ENCODE peak calls at places on chromosome 6, in nine cellular contexts. One of them, this sample, is unnamed.

GRCh38 chr6:165834613-165835259 is 171.7 kb upstream of the PDE10A start:
- DNase-seq in fibroblast of lung: no peak
- DNase-seq in SK-N-SH: no peak
- DNase-seq in esophagus squamous epithelium: no peak
- DNase-seq in Peyer's patch: no peak
- DNase-seq in adrenal gland: peak; percentile 85
- DNase-seq in tibial artery: no peak
- DNase-seq in neural progenitor cell: no peak
- DNase-seq in OCI-LY7: no peak
- DNase-seq in this sample: no peak

GRCh38 chr6:134267917-134268361 is 50.0 kb downstream of the SGK1 start:
- DNase-seq in fibroblast of lung: no peak
- DNase-seq in SK-N-SH: no peak
- DNase-seq in esophagus squamous epithelium: no peak
- DNase-seq in Peyer's patch: no peak
- DNase-seq in adrenal gland: no peak
- DNase-seq in tibial artery: no peak
- DNase-seq in neural progenitor cell: peak; percentile 78
- DNase-seq in OCI-LY7: no peak
- DNase-seq in this sample: peak; percentile 72

GRCh38 chr6:90284236-90284744 is 12.4 kb downstream of the BACH2 start:
- DNase-seq in fibroblast of lung: peak; percentile 92
- DNase-seq in SK-N-SH: no peak
- DNase-seq in esophagus squamous epithelium: no peak
- DNase-seq in Peyer's patch: no peak
- DNase-seq in adrenal gland: peak; percentile 61
- DNase-seq in tibial artery: no peak
- DNase-seq in neural progenitor cell: peak; percentile 56
- DNase-seq in OCI-LY7: no peak
- DNase-seq in this sample: peak; percentile 73

GRCh38 chr6:159989882-159990480 is 21.1 kb downstream of the IGF2R start:
- DNase-seq in fibroblast of lung: no peak
- DNase-seq in SK-N-SH: no peak
- DNase-seq in esophagus squamous epithelium: no peak
- DNase-seq in Peyer's patch: no peak
- DNase-seq in adrenal gland: no peak
- DNase-seq in tibial artery: no peak
- DNase-seq in neural progenitor cell: no peak
- DNase-seq in OCI-LY7: no peak
- DNase-seq in this sample: no peak

GRCh38 chr6:140059947-140060346 is 685.5 kb upstream of the CITED2 start:
- DNase-seq in fibroblast of lung: no peak
- DNase-seq in SK-N-SH: no peak
- DNase-seq in esophagus squamous epithelium: no peak
- DNase-seq in Peyer's patch: no peak
- DNase-seq in adrenal gland: no peak
- DNase-seq in tibial artery: no peak
- DNase-seq in neural progenitor cell: no peak
- DNase-seq in OCI-LY7: no peak
- DNase-seq in this sample: no peak

GRCh38 chr6:32194825-32195651 is 2.6 kb upstream of the GPSM3 start:
- DNase-seq in fibroblast of lung: peak; percentile 73
- DNase-seq in SK-N-SH: peak; percentile 45
- DNase-seq in esophagus squamous epithelium: no peak
- DNase-seq in Peyer's patch: peak; percentile 40
- DNase-seq in adrenal gland: peak; percentile 81
- DNase-seq in tibial artery: no peak
- DNase-seq in neural progenitor cell: peak; percentile 53
- DNase-seq in OCI-LY7: peak; percentile 71
- DNase-seq in this sample: peak; percentile 71

GRCh38 chr6:38504996-38505395 is 134.7 kb downstream of the BTBD9 start:
- DNase-seq in fibroblast of lung: no peak
- DNase-seq in SK-N-SH: no peak
- DNase-seq in esophagus squamous epithelium: no peak
- DNase-seq in Peyer's patch: no peak
- DNase-seq in adrenal gland: no peak
- DNase-seq in tibial artery: no peak
- DNase-seq in neural progenitor cell: no peak
- DNase-seq in OCI-LY7: no peak
- DNase-seq in this sample: no peak

GRCh38 chr6:89927788-89928565 is 33.7 kb downstream of the GJA10 start:
- DNase-seq in fibroblast of lung: no peak
- DNase-seq in SK-N-SH: no peak
- DNase-seq in esophagus squamous epithelium: no peak
- DNase-seq in Peyer's patch: no peak
- DNase-seq in adrenal gland: no peak
- DNase-seq in tibial artery: no peak
- DNase-seq in neural progenitor cell: peak; percentile 54
- DNase-seq in OCI-LY7: no peak
- DNase-seq in this sample: no peak

GRCh38 chr6:80331522-80331921 is 225.1 kb downstream of the BCKDHB start:
- DNase-seq in fibroblast of lung: no peak
- DNase-seq in SK-N-SH: no peak
- DNase-seq in esophagus squamous epithelium: no peak
- DNase-seq in Peyer's patch: no peak
- DNase-seq in adrenal gland: no peak
- DNase-seq in tibial artery: no peak
- DNase-seq in neural progenitor cell: peak; percentile 28
- DNase-seq in OCI-LY7: no peak
- DNase-seq in this sample: no peak

GRCh38 chr6:18025591-18025990 is 38.2 kb upstream of the KIF13A start:
- DNase-seq in fibroblast of lung: no peak
- DNase-seq in SK-N-SH: no peak
- DNase-seq in esophagus squamous epithelium: no peak
- DNase-seq in Peyer's patch: no peak
- DNase-seq in adrenal gland: peak; percentile 10
- DNase-seq in tibial artery: no peak
- DNase-seq in neural progenitor cell: no peak
- DNase-seq in OCI-LY7: no peak
- DNase-seq in this sample: no peak

GRCh38 chr6:24932832-24933231 is 2.9 kb downstream of the RIPOR2 start:
- DNase-seq in fibroblast of lung: no peak
- DNase-seq in SK-N-SH: no peak
- DNase-seq in esophagus squamous epithelium: no peak
- DNase-seq in Peyer's patch: no peak
- DNase-seq in adrenal gland: no peak
- DNase-seq in tibial artery: no peak
- DNase-seq in neural progenitor cell: no peak
- DNase-seq in OCI-LY7: peak; percentile 51
- DNase-seq in this sample: no peak

GRCh38 chr6:24933868-24934401 is 1.8 kb downstream of the RIPOR2 start:
- DNase-seq in fibroblast of lung: no peak
- DNase-seq in SK-N-SH: peak; percentile 12
- DNase-seq in esophagus squamous epithelium: no peak
- DNase-seq in Peyer's patch: peak; percentile 75
- DNase-seq in adrenal gland: no peak
- DNase-seq in tibial artery: no peak
- DNase-seq in neural progenitor cell: peak; percentile 83
- DNase-seq in OCI-LY7: peak; percentile 80
- DNase-seq in this sample: peak; percentile 87

GRCh38 chr6:24931296-24931695 is 4.5 kb downstream of the RIPOR2 start:
- DNase-seq in fibroblast of lung: peak; percentile 61
- DNase-seq in SK-N-SH: no peak
- DNase-seq in esophagus squamous epithelium: no peak
- DNase-seq in Peyer's patch: no peak
- DNase-seq in adrenal gland: no peak
- DNase-seq in tibial artery: no peak
- DNase-seq in neural progenitor cell: peak; percentile 8
- DNase-seq in OCI-LY7: no peak
- DNase-seq in this sample: peak; percentile 45

GRCh38 chr6:24931752-24932691 is 3.7 kb downstream of the RIPOR2 start:
- DNase-seq in fibroblast of lung: peak; percentile 63
- DNase-seq in SK-N-SH: no peak
- DNase-seq in esophagus squamous epithelium: no peak
- DNase-seq in Peyer's patch: no peak
- DNase-seq in adrenal gland: no peak
- DNase-seq in tibial artery: no peak
- DNase-seq in neural progenitor cell: no peak
- DNase-seq in OCI-LY7: peak; percentile 86
- DNase-seq in this sample: peak; percentile 45

GRCh38 chr6:24933266-24933665 is 2.5 kb downstream of the RIPOR2 start:
- DNase-seq in fibroblast of lung: no peak
- DNase-seq in SK-N-SH: no peak
- DNase-seq in esophagus squamous epithelium: no peak
- DNase-seq in Peyer's patch: no peak
- DNase-seq in adrenal gland: no peak
- DNase-seq in tibial artery: no peak
- DNase-seq in neural progenitor cell: no peak
- DNase-seq in OCI-LY7: no peak
- DNase-seq in this sample: no peak
- H3K4me3 ChIP-seq in fibroblast of lung: no peak overlapping the region
- H3K4me3 ChIP-seq in SK-N-SH: no peak overlapping the region
- H3K4me3 ChIP-seq in esophagus squamous epithelium: peak overlapping the region; percentile 2
- H3K4me3 ChIP-seq in Peyer's patch: peak overlapping the region; percentile 45
- H3K4me3 ChIP-seq in adrenal gland: no peak overlapping the region
- H3K4me3 ChIP-seq in tibial artery: no peak overlapping the region
- H3K4me3 ChIP-seq in neural progenitor cell: no peak overlapping the region
- H3K4me3 ChIP-seq in OCI-LY7: peak overlapping the region; percentile 68
- H3K4me3 ChIP-seq in this sample: no peak overlapping the region

GRCh38 chr6:137846274-137846673 is 20.8 kb upstream of the TNFAIP3 start:
- DNase-seq in fibroblast of lung: no peak
- DNase-seq in SK-N-SH: no peak
- DNase-seq in esophagus squamous epithelium: no peak
- DNase-seq in Peyer's patch: no peak
- DNase-seq in adrenal gland: no peak
- DNase-seq in tibial artery: no peak
- DNase-seq in neural progenitor cell: no peak
- DNase-seq in OCI-LY7: no peak
- DNase-seq in this sample: no peak

GRCh38 chr6:137843206-137843605 is 23.9 kb upstream of the TNFAIP3 start:
- DNase-seq in fibroblast of lung: no peak
- DNase-seq in SK-N-SH: no peak
- DNase-seq in esophagus squamous epithelium: no peak
- DNase-seq in Peyer's patch: no peak
- DNase-seq in adrenal gland: no peak
- DNase-seq in tibial artery: no peak
- DNase-seq in neural progenitor cell: no peak
- DNase-seq in OCI-LY7: no peak
- DNase-seq in this sample: no peak

GRCh38 chr6:137847748-137848147 is 19.3 kb upstream of the TNFAIP3 start:
- DNase-seq in fibroblast of lung: no peak
- DNase-seq in SK-N-SH: no peak
- DNase-seq in esophagus squamous epithelium: no peak
- DNase-seq in Peyer's patch: no peak
- DNase-seq in adrenal gland: no peak
- DNase-seq in tibial artery: no peak
- DNase-seq in neural progenitor cell: no peak
- DNase-seq in OCI-LY7: no peak
- DNase-seq in this sample: no peak

GRCh38 chr6:137846772-137847313 is 20.2 kb upstream of the TNFAIP3 start:
- DNase-seq in fibroblast of lung: no peak
- DNase-seq in SK-N-SH: no peak
- DNase-seq in esophagus squamous epithelium: no peak
- DNase-seq in Peyer's patch: no peak
- DNase-seq in adrenal gland: peak; percentile 77
- DNase-seq in tibial artery: peak; percentile 84
- DNase-seq in neural progenitor cell: no peak
- DNase-seq in OCI-LY7: no peak
- DNase-seq in this sample: no peak

DNA sequence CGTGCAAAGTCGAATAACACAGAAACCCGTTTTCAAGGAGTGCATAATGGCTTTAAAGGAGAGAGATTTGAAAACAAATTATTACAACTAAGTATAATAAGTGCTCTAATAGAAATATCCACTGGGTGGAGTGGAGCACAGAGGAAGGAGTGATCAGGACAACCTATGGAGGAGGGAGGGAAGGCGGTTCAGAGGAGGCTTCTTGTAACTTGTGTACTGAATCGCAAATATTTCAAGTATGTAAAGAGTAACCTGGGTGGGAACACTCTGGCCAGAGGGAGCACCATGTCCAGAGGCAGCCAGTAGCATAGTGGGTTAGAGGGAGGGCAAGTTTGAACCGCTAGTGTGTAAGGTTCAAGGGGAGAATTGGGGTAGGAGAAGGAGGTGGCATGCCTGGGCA is 21.6 kb upstream of the TNFAIP3 start:
- DNase-seq in fibroblast of lung: peak; percentile 28
- DNase-seq in SK-N-SH: no peak
- DNase-seq in esophagus squamous epithelium: no peak
- DNase-seq in Peyer's patch: no peak
- DNase-seq in adrenal gland: no peak
- DNase-seq in tibial artery: no peak
- DNase-seq in neural progenitor cell: no peak
- DNase-seq in OCI-LY7: no peak
- DNase-seq in this sample: no peak
- TF ChIP-seq CTCF in fibroblast of lung: peak; percentile 7
- TF ChIP-seq CTCF in SK-N-SH: peak; percentile 35
- TF ChIP-seq CTCF in esophagus squamous epithelium: no peak
- TF ChIP-seq CTCF in Peyer's patch: no peak
- TF ChIP-seq CTCF in adrenal gland: no peak
- TF ChIP-seq CTCF in tibial artery: no peak
- TF ChIP-seq CTCF in neural progenitor cell: no peak
- TF ChIP-seq CTCF in OCI-LY7: peak; percentile 26
- TF ChIP-seq CTCF in this sample: no peak

GRCh38 chr6:136989591-136990578 is 54.9 kb downstream of the IL20RA start:
- DNase-seq in fibroblast of lung: no peak
- DNase-seq in SK-N-SH: peak; percentile 87
- DNase-seq in esophagus squamous epithelium: no peak
- DNase-seq in Peyer's patch: no peak
- DNase-seq in adrenal gland: peak; percentile 71
- DNase-seq in tibial artery: no peak
- DNase-seq in neural progenitor cell: peak; percentile 58
- DNase-seq in OCI-LY7: no peak
- DNase-seq in this sample: peak; percentile 87
- H3K27ac ChIP-seq in fibroblast of lung: no peak overlapping the region
- H3K27ac ChIP-seq in SK-N-SH: no peak overlapping the region
- H3K27ac ChIP-seq in esophagus squamous epithelium: peak overlapping the region; percentile 12
- H3K27ac ChIP-seq in Peyer's patch: no peak overlapping the region
- H3K27ac ChIP-seq in adrenal gland: no peak overlapping the region
- H3K27ac ChIP-seq in tibial artery: no peak overlapping the region
- H3K27ac ChIP-seq in neural progenitor cell: no peak overlapping the region
- H3K27ac ChIP-seq in OCI-LY7: no peak overlapping the region
- H3K27ac ChIP-seq in this sample: no peak overlapping the region

DNA sequence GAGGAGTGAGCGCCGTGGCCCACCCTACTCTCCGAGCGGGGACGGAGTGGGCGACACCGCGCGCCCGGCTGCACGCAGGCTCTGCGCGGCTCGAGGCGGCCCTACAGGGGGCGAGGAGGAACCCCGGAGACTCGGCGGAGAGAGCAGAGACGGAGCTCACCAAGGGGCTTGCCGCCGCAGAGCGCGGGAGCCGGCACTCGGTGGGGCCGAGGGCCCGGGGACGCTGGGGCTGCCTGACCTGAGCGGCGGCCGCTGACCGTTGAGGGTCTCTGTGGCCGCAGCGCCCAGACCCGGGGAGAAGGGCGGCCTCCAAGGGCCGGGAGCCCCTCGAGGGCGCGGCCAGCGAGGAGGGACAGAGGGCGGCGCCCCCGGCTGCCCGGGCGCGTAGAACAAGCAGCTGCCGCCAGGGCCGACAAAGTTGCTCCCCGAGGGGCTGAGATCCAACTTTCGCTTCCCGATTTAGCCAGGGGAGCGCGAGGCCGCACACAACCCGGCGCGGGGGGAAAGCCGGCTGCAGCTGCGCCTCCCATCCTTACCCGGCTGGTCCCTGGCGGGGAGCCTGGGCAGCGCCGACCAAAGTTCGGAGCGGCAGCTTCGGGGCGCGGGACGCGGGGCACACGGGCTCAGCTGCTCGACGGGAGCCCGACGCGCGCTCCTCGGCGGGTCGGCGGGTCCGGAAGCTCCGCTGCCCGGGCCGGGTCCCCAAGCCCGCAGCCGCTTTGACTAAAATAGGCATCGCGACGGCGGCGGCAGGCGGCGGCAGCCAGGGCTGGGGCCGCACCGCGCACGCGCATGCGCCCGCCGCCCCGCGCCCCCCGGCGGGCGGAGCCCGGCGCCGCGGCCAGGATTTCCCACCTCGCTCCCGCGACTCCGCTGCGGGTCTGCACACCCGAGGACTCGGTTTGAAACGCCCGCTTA is 43.1 kb downstream of the POPDC3 start:
- DNase-seq in fibroblast of lung: peak; percentile 60
- DNase-seq in SK-N-SH: peak; percentile 97
- DNase-seq in esophagus squamous epithelium: no peak
- DNase-seq in Peyer's patch: no peak
- DNase-seq in adrenal gland: peak; percentile 54
- DNase-seq in tibial artery: peak; percentile 84
- DNase-seq in neural progenitor cell: peak; percentile 87
- DNase-seq in OCI-LY7: no peak
- DNase-seq in this sample: peak; percentile 86
- H3K4me3 ChIP-seq in fibroblast of lung: peak overlapping the region; percentile 83
- H3K4me3 ChIP-seq in SK-N-SH: peak overlapping the region; percentile 85
- H3K4me3 ChIP-seq in esophagus squamous epithelium: peak overlapping the region; percentile 87
- H3K4me3 ChIP-seq in Peyer's patch: peak overlapping the region; percentile 60
- H3K4me3 ChIP-seq in adrenal gland: peak overlapping the region; percentile 15
- H3K4me3 ChIP-seq in tibial artery: peak overlapping the region; percentile 79
- H3K4me3 ChIP-seq in neural progenitor cell: peak overlapping the region; percentile 72
- H3K4me3 ChIP-seq in OCI-LY7: no peak overlapping the region
- H3K4me3 ChIP-seq in this sample: peak overlapping the region; percentile 85

This sample was measured in endodermal cell.